ENCODE peak calls at places on chromosomes 4 and X, in ten cellular contexts. One of them, this sample, is unnamed.

GRCh38 chrX:10634681-10635161 is 14.3 kb upstream of the MID1 start:
- DNase-seq in colonic mucosa: no peak
- DNase-seq in tibial artery: no peak
- DNase-seq in uterus: peak
- DNase-seq in GM06990: no peak
- DNase-seq in testis: no peak
- DNase-seq in foreskin fibroblast: peak
- DNase-seq in fibroblast of lung: peak
- DNase-seq in Peyer's patch: no peak
- DNase-seq in K562: no peak
- DNase-seq in this sample: peak

GRCh38 chrX:119072771-119073170 is at the start of gene CT47C1:
- DNase-seq in foreskin fibroblast: no peak
- DNase-seq in testis: peak
- DNase-seq in Peyer's patch: no peak
- DNase-seq in fibroblast of lung: peak
- DNase-seq in uterus: no peak
- DNase-seq in GM06990: no peak
- DNase-seq in tibial artery: no peak
- DNase-seq in colonic mucosa: no peak
- DNase-seq in K562: peak
- DNase-seq in this sample: no peak

GRCh38 chrX:57286507-57287251 is at the start of gene FAAH2:
- DNase-seq in colonic mucosa: peak
- DNase-seq in tibial artery: no peak
- DNase-seq in GM06990: peak
- DNase-seq in K562: peak
- DNase-seq in uterus: no peak
- DNase-seq in fibroblast of lung: no peak
- DNase-seq in testis: peak
- DNase-seq in Peyer's patch: peak
- DNase-seq in foreskin fibroblast: no peak
- DNase-seq in this sample: peak

GRCh38 chrX:74423289-74423985 is 2.1 kb downstream of the SLC16A2 start:
- DNase-seq in fibroblast of lung: no peak
- DNase-seq in GM06990: no peak
- DNase-seq in uterus: no peak
- DNase-seq in foreskin fibroblast: no peak
- DNase-seq in K562: no peak
- DNase-seq in colonic mucosa: no peak
- DNase-seq in tibial artery: no peak
- DNase-seq in Peyer's patch: no peak
- DNase-seq in testis: no peak
- DNase-seq in this sample: no peak

GRCh38 chr4:54085284-54085683 is 14.7 kb upstream of the GSX2 start:
- DNase-seq in tibial artery: no peak
- DNase-seq in foreskin fibroblast: peak
- DNase-seq in GM06990: no peak
- DNase-seq in uterus: no peak
- DNase-seq in colonic mucosa: no peak
- DNase-seq in Peyer's patch: no peak
- DNase-seq in K562: no peak
- DNase-seq in fibroblast of lung: peak
- DNase-seq in testis: peak
- DNase-seq in this sample: peak

GRCh38 chrX:152904151-152905080 is 6.5 kb downstream of the ZNF185 start:
- DNase-seq in fibroblast of lung: peak
- DNase-seq in testis: peak
- DNase-seq in tibial artery: no peak
- DNase-seq in uterus: peak
- DNase-seq in Peyer's patch: peak
- DNase-seq in foreskin fibroblast: peak
- DNase-seq in colonic mucosa: peak
- DNase-seq in K562: peak
- DNase-seq in GM06990: no peak
- DNase-seq in this sample: peak

GRCh38 chrX:132489256-132490085 is 633 bp upstream of the MBNL3 start:
- DNase-seq in testis: peak
- DNase-seq in uterus: peak
- DNase-seq in GM06990: peak
- DNase-seq in K562: no peak
- DNase-seq in foreskin fibroblast: peak
- DNase-seq in fibroblast of lung: peak
- DNase-seq in tibial artery: peak
- DNase-seq in Peyer's patch: peak
- DNase-seq in colonic mucosa: peak
- DNase-seq in this sample: peak

GRCh38 chrX:17635231-17635630 is 102.1 kb upstream of the SCML1 start:
- DNase-seq in fibroblast of lung: peak
- DNase-seq in K562: no peak
- DNase-seq in testis: no peak
- DNase-seq in colonic mucosa: peak
- DNase-seq in tibial artery: no peak
- DNase-seq in Peyer's patch: peak
- DNase-seq in foreskin fibroblast: no peak
- DNase-seq in uterus: no peak
- DNase-seq in GM06990: no peak
- DNase-seq in this sample: no peak

GRCh38 chr4:15234585-15235126 is 193.2 kb upstream of the C1QTNF7 start:
- DNase-seq in tibial artery: no peak
- DNase-seq in K562: no peak
- DNase-seq in GM06990: no peak
- DNase-seq in foreskin fibroblast: peak
- DNase-seq in Peyer's patch: no peak
- DNase-seq in uterus: peak
- DNase-seq in fibroblast of lung: peak
- DNase-seq in testis: no peak
- DNase-seq in colonic mucosa: no peak
- DNase-seq in this sample: peak

GRCh38 chr4:15234101-15234500 is 193.7 kb upstream of the C1QTNF7 start:
- DNase-seq in tibial artery: no peak
- DNase-seq in colonic mucosa: no peak
- DNase-seq in GM06990: no peak
- DNase-seq in fibroblast of lung: peak
- DNase-seq in Peyer's patch: no peak
- DNase-seq in uterus: no peak
- DNase-seq in K562: no peak
- DNase-seq in testis: no peak
- DNase-seq in foreskin fibroblast: peak
- DNase-seq in this sample: peak

GRCh38 chr4:15231265-15232091 is 196.4 kb upstream of the C1QTNF7 start:
- DNase-seq in foreskin fibroblast: peak
- DNase-seq in Peyer's patch: no peak
- DNase-seq in colonic mucosa: peak
- DNase-seq in uterus: peak
- DNase-seq in GM06990: no peak
- DNase-seq in tibial artery: peak
- DNase-seq in testis: peak
- DNase-seq in K562: peak
- DNase-seq in fibroblast of lung: peak
- DNase-seq in this sample: peak

GRCh38 chr4:15233626-15234025 is 194.2 kb upstream of the C1QTNF7 start:
- DNase-seq in tibial artery: no peak
- DNase-seq in GM06990: no peak
- DNase-seq in K562: no peak
- DNase-seq in testis: no peak
- DNase-seq in Peyer's patch: no peak
- DNase-seq in fibroblast of lung: no peak
- DNase-seq in foreskin fibroblast: peak
- DNase-seq in uterus: no peak
- DNase-seq in colonic mucosa: no peak
- DNase-seq in this sample: no peak

DNA sequence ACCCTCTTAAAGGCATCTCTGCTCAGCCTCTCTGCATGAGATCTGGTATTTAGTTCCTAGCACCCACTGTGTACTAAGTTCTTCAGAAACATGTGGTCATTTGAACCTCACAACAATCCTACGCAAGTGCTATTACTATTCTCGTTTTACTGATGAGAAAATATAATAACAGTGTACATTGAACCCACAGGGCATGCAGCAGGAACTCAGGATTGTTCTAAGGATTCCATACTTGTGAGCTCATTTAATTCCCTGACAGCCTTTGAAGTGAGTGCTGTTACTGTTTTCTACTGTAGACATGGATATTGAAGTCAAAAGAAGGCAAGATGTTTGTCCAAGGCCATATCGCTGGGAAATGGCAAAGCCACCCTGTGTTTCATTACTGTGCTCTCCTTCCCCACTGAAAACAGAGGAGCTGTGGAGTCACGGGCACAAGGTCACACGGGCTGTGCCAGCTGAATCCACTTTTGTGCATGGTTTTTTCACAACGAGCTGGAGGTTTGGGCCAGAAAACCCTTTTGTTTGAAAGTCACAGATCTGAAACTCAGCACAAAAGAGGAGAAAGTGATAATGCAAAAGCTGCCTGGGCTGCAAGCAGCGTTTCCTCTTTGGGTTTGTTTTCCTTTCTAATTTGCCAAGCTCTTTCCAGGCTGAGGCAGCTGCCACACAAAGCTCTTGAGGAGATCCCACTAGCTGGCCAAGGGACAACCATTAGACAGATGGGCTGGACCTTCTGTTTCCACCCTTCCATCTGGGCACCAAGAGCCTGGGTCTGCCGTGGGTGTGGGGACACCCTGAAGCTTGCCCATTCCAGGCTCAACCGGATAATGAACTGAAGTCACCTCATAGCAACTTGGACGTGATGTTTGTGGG is 194.9 kb upstream of the C1QTNF7 start:
- DNase-seq in Peyer's patch: no peak
- DNase-seq in fibroblast of lung: peak
- DNase-seq in testis: no peak
- DNase-seq in foreskin fibroblast: peak
- DNase-seq in colonic mucosa: no peak
- DNase-seq in uterus: no peak
- DNase-seq in GM06990: no peak
- DNase-seq in tibial artery: no peak
- DNase-seq in K562: no peak
- DNase-seq in this sample: peak
- H3K4me3 ChIP-seq in Peyer's patch: no peak
- H3K4me3 ChIP-seq in fibroblast of lung: no peak
- H3K4me3 ChIP-seq in testis: no peak
- H3K4me3 ChIP-seq in foreskin fibroblast: no peak
- H3K4me3 ChIP-seq in colonic mucosa: no peak
- H3K4me3 ChIP-seq in uterus: no peak
- H3K4me3 ChIP-seq in GM06990: no peak
- H3K4me3 ChIP-seq in tibial artery: peak
- H3K4me3 ChIP-seq in K562: no peak
- H3K4me3 ChIP-seq in this sample: no peak

DNA sequence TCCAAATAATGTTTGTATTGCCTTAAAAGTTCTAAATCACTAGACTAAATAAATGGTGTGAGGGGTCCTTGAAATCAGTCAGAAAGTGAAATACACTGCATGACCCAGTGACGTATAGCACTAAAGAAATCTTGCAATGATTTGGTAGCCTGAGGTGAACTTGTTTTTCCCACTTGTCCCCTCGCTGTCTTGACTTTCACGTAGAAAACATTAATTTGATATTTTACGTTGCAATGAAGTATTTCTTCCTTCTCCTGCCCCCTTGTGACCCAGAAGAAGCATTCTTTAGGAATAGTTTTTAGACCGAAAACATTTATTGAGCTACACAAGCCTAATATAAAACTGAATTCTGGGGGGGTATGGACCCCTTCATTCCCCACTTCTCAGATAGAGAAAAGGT is 3.7 kb downstream of the KLB start:
- DNase-seq in testis: no peak
- DNase-seq in K562: no peak
- DNase-seq in tibial artery: no peak
- DNase-seq in GM06990: no peak
- DNase-seq in foreskin fibroblast: peak
- DNase-seq in colonic mucosa: no peak
- DNase-seq in Peyer's patch: no peak
- DNase-seq in fibroblast of lung: peak
- DNase-seq in uterus: no peak
- DNase-seq in this sample: no peak
- TF ChIP-seq CTCF in testis: no peak
- TF ChIP-seq CTCF in K562: peak
- TF ChIP-seq CTCF in tibial artery: no peak
- TF ChIP-seq CTCF in GM06990: peak
- TF ChIP-seq CTCF in foreskin fibroblast: peak
- TF ChIP-seq CTCF in colonic mucosa: no peak
- TF ChIP-seq CTCF in Peyer's patch: peak
- TF ChIP-seq CTCF in fibroblast of lung: peak
- TF ChIP-seq CTCF in uterus: no peak
- TF ChIP-seq CTCF in this sample: no peak

GRCh38 chr4:157984285-157984911 is 188.4 kb downstream of the GASK1B start:
- DNase-seq in K562: no peak
- DNase-seq in foreskin fibroblast: no peak
- DNase-seq in uterus: no peak
- DNase-seq in tibial artery: no peak
- DNase-seq in testis: no peak
- DNase-seq in Peyer's patch: no peak
- DNase-seq in fibroblast of lung: no peak
- DNase-seq in GM06990: no peak
- DNase-seq in colonic mucosa: no peak
- DNase-seq in this sample: peak

GRCh38 chr4:157977086-157977485 is 195.7 kb downstream of the GASK1B start:
- DNase-seq in K562: no peak
- DNase-seq in uterus: no peak
- DNase-seq in tibial artery: no peak
- DNase-seq in colonic mucosa: no peak
- DNase-seq in testis: no peak
- DNase-seq in GM06990: no peak
- DNase-seq in fibroblast of lung: no peak
- DNase-seq in Peyer's patch: no peak
- DNase-seq in foreskin fibroblast: peak
- DNase-seq in this sample: no peak

GRCh38 chr4:157980158-157980557 is 192.7 kb downstream of the GASK1B start:
- DNase-seq in Peyer's patch: no peak
- DNase-seq in GM06990: no peak
- DNase-seq in uterus: no peak
- DNase-seq in foreskin fibroblast: no peak
- DNase-seq in testis: no peak
- DNase-seq in K562: no peak
- DNase-seq in fibroblast of lung: no peak
- DNase-seq in tibial artery: no peak
- DNase-seq in colonic mucosa: no peak
- DNase-seq in this sample: no peak

GRCh38 chr4:157983300-157983699 is 189.5 kb downstream of the GASK1B start:
- DNase-seq in uterus: no peak
- DNase-seq in GM06990: no peak
- DNase-seq in K562: peak
- DNase-seq in testis: no peak
- DNase-seq in foreskin fibroblast: no peak
- DNase-seq in colonic mucosa: no peak
- DNase-seq in Peyer's patch: no peak
- DNase-seq in tibial artery: no peak
- DNase-seq in fibroblast of lung: no peak
- DNase-seq in this sample: no peak

GRCh38 chr4:157978680-157979361 is 194.0 kb downstream of the GASK1B start:
- DNase-seq in tibial artery: no peak
- DNase-seq in fibroblast of lung: peak
- DNase-seq in colonic mucosa: peak
- DNase-seq in testis: peak
- DNase-seq in uterus: peak
- DNase-seq in K562: peak
- DNase-seq in foreskin fibroblast: peak
- DNase-seq in Peyer's patch: peak
- DNase-seq in GM06990: peak
- DNase-seq in this sample: peak
- H3K4me3 ChIP-seq in tibial artery: no peak
- H3K4me3 ChIP-seq in fibroblast of lung: peak
- H3K4me3 ChIP-seq in colonic mucosa: no peak
- H3K4me3 ChIP-seq in testis: no peak
- H3K4me3 ChIP-seq in uterus: peak
- H3K4me3 ChIP-seq in K562: no peak
- H3K4me3 ChIP-seq in foreskin fibroblast: peak
- H3K4me3 ChIP-seq in Peyer's patch: no peak
- H3K4me3 ChIP-seq in GM06990: no peak
- H3K4me3 ChIP-seq in this sample: no peak

DNA sequence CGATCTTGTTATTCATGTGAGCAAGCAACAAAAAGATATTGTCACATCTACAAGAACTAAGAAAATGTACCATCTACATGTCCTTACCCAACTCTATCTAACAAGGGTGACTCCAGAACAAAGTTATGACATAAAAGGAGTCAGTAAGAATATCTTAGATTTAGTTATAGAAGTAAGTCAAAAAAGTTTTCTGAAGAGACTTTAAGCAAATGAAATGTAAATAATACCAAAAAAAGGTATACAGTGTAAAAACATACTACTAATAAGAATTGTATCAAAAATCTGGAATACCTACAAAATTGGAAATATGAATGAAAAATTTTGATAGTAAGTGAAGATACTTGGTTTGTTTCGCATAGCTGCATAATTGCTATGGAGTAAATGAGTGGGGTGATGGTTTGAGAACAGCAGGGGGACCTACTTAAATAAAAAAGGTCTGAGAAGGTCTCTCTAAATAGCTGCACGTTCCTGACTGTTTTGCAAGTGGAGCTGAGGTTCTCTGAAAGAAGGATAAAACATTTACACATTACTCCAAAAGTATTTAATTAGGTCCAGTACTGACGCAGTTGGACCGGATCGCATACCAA is 51.0 kb upstream of the ENPP6 start:
- DNase-seq in colonic mucosa: no peak
- DNase-seq in testis: no peak
- DNase-seq in tibial artery: no peak
- DNase-seq in K562: peak
- DNase-seq in Peyer's patch: no peak
- DNase-seq in foreskin fibroblast: no peak
- DNase-seq in fibroblast of lung: peak
- DNase-seq in GM06990: no peak
- DNase-seq in uterus: no peak
- DNase-seq in this sample: no peak
- TF ChIP-seq CTCF in colonic mucosa: no peak
- TF ChIP-seq CTCF in testis: no peak
- TF ChIP-seq CTCF in tibial artery: no peak
- TF ChIP-seq CTCF in K562: peak
- TF ChIP-seq CTCF in Peyer's patch: no peak
- TF ChIP-seq CTCF in foreskin fibroblast: no peak
- TF ChIP-seq CTCF in fibroblast of lung: peak
- TF ChIP-seq CTCF in GM06990: peak
- TF ChIP-seq CTCF in uterus: no peak
- TF ChIP-seq CTCF in this sample: no peak

This sample was measured in bronchial epithelial cell.